ENCODE peak calls at places on chromosome 5, in five cellular contexts. R, J, K, G and E are unnamed samples. For H3K27me3, the result is how much of the 10 kb centered on the place peaks cover.

GRCh38 chr5:163079618-163080017 is 357.8 kb upstream of the CCNG1 start:
- DNase-seq in G (no peak), R (no peak), K (no peak), J (no peak), E (no peak)

GRCh38 chr5:14136228-14136627 is 6.9 kb upstream of the TRIO start:
- DNase-seq in J (no peak), R (no peak), G (no peak), K (no peak), E (no peak)

GRCh38 chr5:65290677-65291076 is 191.0 kb downstream of the ADAMTS6 start:
- DNase-seq in R (no peak), J (no peak), G (no peak), K (no peak), E (no peak)

GRCh38 chr5:3139596-3139995 is 388.1 kb upstream of the IRX2 start:
- DNase-seq in K (no peak), R (no peak), J (no peak), G (no peak), E (no peak)

GRCh38 chr5:149018909-149019443 is 43.9 kb downstream of the SH3TC2 start:
- DNase-seq in R (no peak), K (no peak), J (no peak), G (no peak), E (no peak)

GRCh38 chr5:122099060-122099790 is 21.2 kb upstream of the LOX start:
- DNase-seq in J (no peak), R (no peak), K (no peak), G (no peak), E (no peak)

GRCh38 chr5:61704289-61704688 is 372.2 kb downstream of the ZSWIM6 start:
- DNase-seq in G (no peak), J (no peak), K (no peak), R (no peak), E (no peak)

GRCh38 chr5:392431-392988 is 50.5 kb upstream of the EXOC3 start:
- DNase-seq in R (peak), G (peak), J (no peak), K (peak), E (peak)

GRCh38 chr5:37983463-37983862 is 143.6 kb upstream of the GDNF start:
- DNase-seq in K (no peak), J (no peak), G (no peak), R (no peak), E (no peak)

GRCh38 chr5:42614509-42614908 is 142.1 kb upstream of the CCDC152 start:
- DNase-seq in K (no peak), R (no peak), G (no peak), J (no peak), E (no peak)

GRCh38 chr5:10701567-10702039 is 59.4 kb downstream of the DAP start:
- DNase-seq in J (peak), K (peak), G (no peak), R (peak), E (no peak)

GRCh38 chr5:94429566-94429965 is 188.8 kb downstream of the KIAA0825 start:
- DNase-seq in R (no peak), K (no peak), G (no peak), J (no peak), E (no peak)

GRCh38 chr5:112687306-112687705 is 50.4 kb upstream of the APC start:
- DNase-seq in G (no peak), J (no peak), R (no peak), K (no peak), E (no peak)

GRCh38 chr5:157464518-157465171 is 4.6 kb downstream of the NIPAL4 start:
- DNase-seq in G (no peak), K (no peak), R (no peak), J (no peak), E (no peak)

GRCh38 chr5:2511131-2511530 is 240.3 kb downstream of the IRX2 start:
- DNase-seq in R (no peak), J (no peak), G (no peak), K (no peak), E (no peak)

GRCh38 chr5:98997000-98997399 is 68.2 kb upstream of the CHD1 start:
- DNase-seq in R (no peak), G (no peak), J (no peak), K (no peak), E (no peak)

GRCh38 chr5:159031513-159031912 is 68.2 kb downstream of the EBF1 start:
- DNase-seq in J (no peak), K (no peak), R (no peak), G (no peak), E (no peak)

GRCh38 chr5:159032656-159033350 is 66.9 kb downstream of the EBF1 start:
- DNase-seq in G (no peak), J (no peak), R (no peak), K (no peak), E (no peak)

GRCh38 chr5:159033351-159033657 is 66.4 kb downstream of the EBF1 start:
- DNase-seq in R (no peak), K (no peak), J (no peak), G (no peak), E (no peak)

GRCh38 chr5:159030357-159030756 is 69.4 kb downstream of the EBF1 start:
- DNase-seq in J (no peak), R (no peak), K (no peak), G (no peak), E (no peak)

DNA sequence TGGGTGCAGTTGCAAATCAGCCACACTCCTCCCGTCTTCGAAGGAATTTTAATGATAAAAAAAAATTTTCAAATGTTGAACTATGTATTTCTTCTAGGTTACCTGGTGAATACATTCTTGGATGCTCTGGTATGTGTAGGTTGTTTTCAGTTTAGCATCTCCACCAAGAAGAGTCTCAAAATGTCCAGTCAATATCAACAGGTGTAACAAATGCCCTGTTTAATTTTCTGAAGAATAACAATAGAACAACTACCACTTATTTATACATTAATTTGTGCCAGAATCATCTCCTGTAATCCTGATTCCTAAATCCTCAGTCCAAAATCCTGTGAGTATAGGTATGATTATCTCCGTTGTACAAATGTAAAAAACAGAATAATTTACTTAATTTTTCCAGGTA is 67.8 kb downstream of the EBF1 start:
- DNase-seq in G (no peak), K (no peak), J (no peak), R (no peak), E (no peak)
- H3K27me3 ChIP-seq in G (under half), K (under half), J (under half), R (under half), E (under half)

GRCh38 chr5:87137280-87137679 is 130.4 kb upstream of the RASA1 start:
- DNase-seq in K (no peak), R (no peak), J (no peak), G (no peak), E (no peak)
- H3K27me3 ChIP-seq in K (under half), R (under half), J (under half), G (under half), E (under half)

GRCh38 chr5:169064093-169064492 is 236.8 kb downstream of the SLIT3 start:
- DNase-seq in K (no peak), G (no peak), R (no peak), J (no peak), E (no peak)

GRCh38 chr5:169063269-169063919 is 237.5 kb downstream of the SLIT3 start:
- DNase-seq in K (no peak), G (no peak), J (no peak), R (no peak), E (no peak)

GRCh38 chr5:169070413-169070812 is 230.5 kb downstream of the SLIT3 start:
- DNase-seq in R (no peak), G (no peak), J (no peak), K (no peak), E (no peak)

GRCh38 chr5:169067641-169068316 is 233.2 kb downstream of the SLIT3 start:
- DNase-seq in R (no peak), K (no peak), G (no peak), J (no peak), E (no peak)

DNA sequence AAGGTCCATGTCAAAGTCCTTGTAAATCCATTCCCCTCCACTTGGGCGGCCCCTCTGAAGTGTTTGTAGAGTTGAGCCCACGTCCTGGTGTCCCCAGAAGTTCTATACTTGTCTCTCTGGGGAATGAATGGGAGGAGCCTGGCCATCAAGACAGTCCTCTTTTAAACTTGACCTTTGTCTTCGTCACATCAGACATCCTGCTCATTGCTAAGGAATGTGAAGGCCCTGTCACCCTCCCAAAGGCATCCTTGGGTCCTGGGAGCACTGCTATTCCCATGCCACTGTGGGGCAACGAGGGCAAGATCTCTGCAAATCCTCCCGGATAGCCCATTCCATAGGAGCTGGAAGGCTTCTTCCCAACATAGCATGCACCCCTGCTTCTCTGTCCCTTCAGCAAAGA is 235.5 kb downstream of the SLIT3 start:
- DNase-seq in K (no peak), G (no peak), J (no peak), R (no peak), E (no peak)
- H3K27me3 ChIP-seq in K (under half), G (under half), J (under half), R (under half), E (under half)

GRCh38 chr5:76490970-76491369 is 87.9 kb downstream of the IQGAP2 start:
- DNase-seq in R (no peak), K (no peak), G (no peak), J (no peak), E (no peak)

GRCh38 chr5:76489877-76490688 is 87.0 kb downstream of the IQGAP2 start:
- DNase-seq in K (no peak), J (no peak), R (no peak), G (no peak), E (no peak)

GRCh38 chr5:76493190-76493837 is 90.2 kb downstream of the IQGAP2 start:
- DNase-seq in R (no peak), K (no peak), G (no peak), J (no peak), E (no peak)

GRCh38 chr5:76494201-76494600 is 91.1 kb downstream of the IQGAP2 start:
- DNase-seq in R (no peak), K (no peak), J (no peak), G (no peak), E (no peak)

DNA sequence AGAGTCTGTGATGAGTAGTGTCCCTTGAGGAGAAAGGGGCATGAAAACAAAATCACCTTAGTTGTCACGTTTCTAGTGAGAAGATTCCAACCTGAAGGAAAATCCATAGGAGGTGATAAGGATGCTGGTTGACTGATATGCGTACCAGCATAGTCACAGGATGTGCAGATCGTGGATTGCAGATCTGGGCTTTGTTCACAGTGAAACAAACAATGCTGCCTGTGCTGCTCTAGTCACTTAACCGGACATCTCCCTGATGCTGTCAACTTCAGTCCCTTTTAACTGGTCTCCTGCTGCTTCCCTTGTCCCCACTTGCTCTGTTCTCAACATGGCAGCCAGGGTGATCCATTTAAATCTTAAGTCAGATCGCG is 89.7 kb downstream of the IQGAP2 start:
- DNase-seq in K (no peak), J (no peak), R (no peak), G (no peak), E (no peak)
- H3K27me3 ChIP-seq in K (under half), J (under half), R (under half), G (under half), E (under half)

DNA sequence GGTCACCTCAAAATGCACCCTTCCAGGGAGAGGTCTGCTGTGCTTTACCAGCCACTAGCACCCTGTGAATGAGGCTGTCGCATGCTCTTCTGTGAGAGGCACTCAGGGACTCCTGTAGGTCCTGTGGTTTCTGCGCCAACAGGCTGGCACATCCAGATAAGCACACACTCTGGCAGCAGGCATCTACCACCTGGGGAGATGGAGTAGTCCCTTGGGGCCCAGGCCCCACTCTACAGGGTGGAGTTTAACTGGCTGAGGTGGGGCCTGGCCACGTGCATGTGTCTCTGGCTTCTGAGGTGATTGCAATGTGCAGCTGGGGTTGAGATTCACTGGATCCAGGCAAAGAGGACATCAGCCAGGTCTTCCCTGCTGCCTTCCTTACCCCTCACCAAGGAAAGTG is 32.3 kb downstream of the TMEM174 start:
- DNase-seq in G (no peak), R (no peak), J (no peak), K (no peak), E (no peak)
- H3K27me3 ChIP-seq in G (under half), R (under half), J (under half), K (under half), E (under half)

DNA sequence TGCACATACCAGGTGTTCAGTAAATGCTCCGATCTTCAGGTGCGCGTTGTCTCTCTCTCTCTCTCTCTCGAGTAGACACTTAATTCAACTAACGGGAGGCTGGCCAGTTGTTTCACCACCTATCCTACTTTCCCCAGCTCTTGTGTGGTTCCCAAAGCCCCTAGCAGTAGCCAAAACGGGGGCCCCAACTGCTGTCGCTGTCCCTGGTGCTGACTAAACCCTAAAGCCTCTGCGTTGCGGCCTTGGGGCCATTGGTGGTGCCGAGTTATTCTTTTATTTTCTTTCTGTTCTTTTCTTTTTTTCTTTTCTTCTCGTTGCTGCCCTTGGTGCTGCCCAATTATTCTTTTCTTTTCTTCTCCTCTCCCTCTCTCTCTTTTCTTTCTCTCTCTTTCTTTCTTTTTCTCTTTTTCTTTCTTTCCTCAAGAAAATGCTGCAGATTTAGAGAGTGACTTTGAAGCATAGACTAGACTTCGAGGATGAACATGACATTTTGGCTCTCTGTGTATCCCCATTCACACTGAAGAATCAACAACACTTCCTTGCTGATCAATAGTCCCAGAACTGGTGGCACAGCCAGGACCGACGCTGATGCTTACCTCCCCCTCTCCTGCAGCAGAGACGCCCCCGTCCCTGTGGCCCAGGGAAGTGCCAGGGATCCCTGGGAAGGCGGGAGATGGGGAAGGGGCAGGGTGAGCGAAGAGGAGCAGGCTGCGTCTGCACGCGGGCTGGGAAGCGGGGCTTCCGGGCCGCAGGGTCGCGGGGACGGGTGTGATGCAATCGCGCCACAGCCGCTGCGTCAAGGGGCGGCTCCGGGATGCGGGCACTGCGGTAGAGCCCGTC is at the start of gene FBLL1:
- DNase-seq in J (peak), R (no peak), G (no peak), K (no peak), E (no peak)
- H3K27me3 ChIP-seq in J (under half), R (under half), G (under half), K (under half), E (under half)

GRCh38 chr5:139752506-139753350 is 42.9 kb upstream of the PSD2 start:
- DNase-seq in K (no peak), G (no peak), R (no peak), J (no peak), E (no peak)
- H3K27me3 ChIP-seq in K (under half), G (under half), R (under half), J (half or more), E (under half)

DNA sequence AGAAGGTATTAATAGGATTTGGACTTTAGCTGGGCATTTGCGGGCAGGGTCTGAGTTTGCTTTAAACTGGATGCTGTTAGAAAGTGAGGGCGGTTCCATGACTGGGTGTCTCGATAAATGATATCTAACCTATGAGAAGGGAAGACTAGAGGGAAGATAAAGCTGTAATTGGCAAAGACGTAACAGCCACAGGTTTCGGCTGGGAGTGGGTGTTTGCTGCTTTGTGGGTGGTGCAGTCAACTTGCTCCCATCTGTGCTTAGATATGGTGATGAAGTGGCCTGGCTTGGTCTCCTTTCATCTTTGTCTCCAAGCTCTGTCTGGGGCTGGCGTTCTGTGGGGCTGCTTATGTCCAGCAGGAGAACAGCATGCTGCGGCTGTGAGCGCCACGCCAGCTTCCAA is 23.3 kb downstream of the OR2V1 start:
- DNase-seq in R (no peak), G (no peak), J (no peak), K (no peak), E (no peak)
- H3K27me3 ChIP-seq in R (under half), G (under half), J (under half), K (under half), E (under half)

DNA sequence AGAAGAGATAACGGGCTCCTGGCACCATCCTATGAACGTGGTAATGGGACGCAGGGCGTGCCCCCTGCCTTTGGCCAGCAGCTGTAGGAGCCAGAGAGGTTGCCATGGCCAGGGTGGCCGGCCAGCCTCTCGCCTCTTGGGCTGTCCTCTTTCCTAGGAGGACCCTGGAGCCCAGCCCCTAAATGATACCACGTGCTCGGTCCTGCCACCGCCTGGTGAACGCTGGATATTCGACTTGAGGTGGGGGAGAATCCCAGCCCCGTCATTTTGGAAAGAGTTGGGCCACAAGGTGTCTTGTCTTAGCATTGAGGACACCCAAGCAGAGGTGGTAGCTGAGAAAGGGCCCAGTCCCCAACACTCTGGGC is 391 bp upstream of the NRG2 start:
- DNase-seq in J (no peak), K (no peak), R (no peak), G (no peak), E (no peak)
- H3K27me3 ChIP-seq in J (half or more), K (under half), R (under half), G (under half), E (under half)

GRCh38 chr5:178090856-178091255 is 22.5 kb upstream of the N4BP3 start:
- DNase-seq in R (no peak), J (no peak), G (no peak), K (no peak), E (no peak)

GRCh38 chr5:178081571-178082244 is 31.6 kb upstream of the N4BP3 start:
- DNase-seq in R (no peak), K (no peak), J (no peak), G (no peak), E (no peak)

GRCh38 chr5:178080618-178081410 is 32.5 kb upstream of the N4BP3 start:
- DNase-seq in G (no peak), J (no peak), R (no peak), K (no peak), E (no peak)

GRCh38 chr5:178083942-178084341 is 29.4 kb upstream of the N4BP3 start:
- DNase-seq in R (no peak), J (no peak), K (no peak), G (no peak), E (no peak)

DNA sequence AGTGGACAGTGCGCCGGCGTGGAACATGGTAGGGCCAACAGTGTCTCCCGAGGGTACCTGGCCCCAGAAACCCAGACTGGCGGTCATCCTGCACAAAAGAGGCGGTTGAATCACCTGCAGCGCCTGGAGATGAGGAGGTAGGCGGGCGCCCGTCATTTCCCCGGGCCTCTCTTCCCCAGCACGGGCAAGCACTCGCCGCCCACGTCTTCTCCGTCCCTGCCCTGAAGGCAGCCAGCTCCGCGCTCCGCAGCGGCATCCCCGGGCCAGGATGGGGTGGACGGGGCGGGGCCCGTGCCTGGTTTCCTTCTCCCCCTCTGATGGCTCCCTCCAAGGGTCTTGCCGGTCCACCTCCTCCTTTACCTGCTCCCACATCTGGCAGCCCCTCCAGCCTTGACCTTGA is 27.1 kb upstream of the N4BP3 start:
- DNase-seq in J (no peak), G (no peak), R (no peak), K (no peak), E (no peak)
- H3K27me3 ChIP-seq in J (under half), G (under half), R (under half), K (under half), E (under half)